ENCODE peak calls at places on chromosome 1, in ten cellular contexts. G, O, N, F, Y, Q, L, C, V and X are unnamed samples.

GRCh38 chr1:44694863-44695478 is 20.5 kb downstream of the ARMH1 start:
- DNase-seq in N (no peak), O (no peak), L (no peak), G (no peak), C (no peak), Q (no peak), Y (peak), F (no peak), V (no peak), X (no peak)

GRCh38 chr1:52913537-52913936 is 8.0 kb downstream of the ECHDC2 start:
- DNase-seq in L (no peak), V (no peak), G (no peak), F (no peak), Y (peak), Q (no peak), O (no peak), C (no peak), N (no peak), X (no peak)

GRCh38 chr1:54542120-54542961 is 5.7 kb upstream of the ACOT11 start:
- DNase-seq in N (peak), V (peak), O (peak), C (peak), Y (peak), L (peak), Q (peak), F (peak), G (peak), X (peak)

GRCh38 chr1:14987829-14988603 is 165.5 kb upstream of the TMEM51 start:
- DNase-seq in G (peak), C (no peak), L (no peak), Y (no peak), F (no peak), N (no peak), O (no peak), Q (no peak), V (no peak), X (no peak)

GRCh38 chr1:235069171-235069570 is 59.5 kb downstream of the TOMM20 start:
- DNase-seq in C (no peak), F (no peak), G (no peak), Y (no peak), O (no peak), V (no peak), Q (no peak), L (no peak), N (no peak), X (no peak)

GRCh38 chr1:174680101-174680500 is 232.3 kb downstream of the GPR52 start:
- DNase-seq in F (no peak), O (no peak), V (no peak), L (no peak), Y (no peak), C (no peak), N (no peak), G (no peak), Q (no peak), X (no peak)

GRCh38 chr1:210505601-210506564 is 177.2 kb downstream of the HHAT start:
- DNase-seq in V (no peak), L (no peak), Q (no peak), C (no peak), O (no peak), Y (peak), G (no peak), N (no peak), F (no peak), X (no peak)

GRCh38 chr1:30923597-30923996 is 15.0 kb upstream of the SDC3 start:
- DNase-seq in Q (no peak), O (no peak), V (no peak), N (no peak), C (no peak), Y (no peak), L (no peak), F (no peak), G (no peak), X (no peak)

GRCh38 chr1:215479567-215479966 is 87.5 kb upstream of the KCTD3 start:
- DNase-seq in Y (no peak), G (no peak), O (no peak), C (no peak), Q (no peak), F (no peak), L (no peak), V (no peak), N (no peak), X (no peak)

GRCh38 chr1:161864577-161864976 is 98.5 kb downstream of the ATF6 start:
- DNase-seq in O (no peak), F (no peak), Q (peak), N (peak), V (no peak), C (no peak), G (no peak), Y (no peak), L (no peak), X (no peak)

GRCh38 chr1:27504588-27505419 is 14.8 kb upstream of the WASF2 start:
- DNase-seq in Y (peak), N (no peak), G (peak), O (no peak), C (no peak), L (no peak), F (no peak), V (peak), Q (peak), X (no peak)

GRCh38 chr1:87242445-87243185 is 86.1 kb upstream of the LMO4 start:
- DNase-seq in F (no peak), Y (no peak), C (no peak), O (no peak), V (no peak), Q (no peak), N (peak), L (no peak), G (no peak), X (no peak)